ENCODE peak calls at places on chromosomes 7 and 10, in four cellular contexts. G, S, V and W are unnamed samples.

GRCh38 chr10:105950410-105950809 is 1214.1 kb downstream of the SORCS1 start:
- DNase-seq in G (peak; percentile 7), S (peak; percentile 4), V (peak; percentile 5), W (peak; percentile 12)

GRCh38 chr7:50657912-50658311 is 92.7 kb upstream of the DDC start:
- DNase-seq in G (no peak), S (no peak), V (no peak), W (no peak)

GRCh38 chr10:968546-969199 is 19.6 kb upstream of the GTPBP4 start:
- DNase-seq in G (no peak), S (no peak), V (no peak), W (no peak)

GRCh38 chr7:141225916-141226618 is 152.2 kb downstream of the TMEM178B start:
- DNase-seq in G (no peak), S (no peak), V (peak; percentile 3), W (no peak)

GRCh38 chr10:84077728-84078127 is 61.6 kb upstream of the GHITM start:
- DNase-seq in G (no peak), S (no peak), V (no peak), W (no peak)

GRCh38 chr7:77710861-77711260 is 14.6 kb downstream of the RSBN1L start:
- DNase-seq in G (peak; percentile 44), S (no peak), V (no peak), W (no peak)

GRCh38 chr7:88109612-88110011 is 110.2 kb downstream of the SRI start:
- DNase-seq in G (no peak), S (no peak), V (no peak), W (no peak)

GRCh38 chr7:132218876-132219275 is 357.4 kb downstream of the PLXNA4 start:
- DNase-seq in G (no peak), S (no peak), V (no peak), W (no peak)

GRCh38 chr10:60314306-60314940 is 75.3 kb downstream of the ANK3 start:
- DNase-seq in G (peak; percentile 71), S (no peak), V (no peak), W (no peak)

GRCh38 chr10:131905603-131906268 is 4.9 kb downstream of the PPP2R2D start:
- DNase-seq in G (no peak), S (no peak), V (no peak), W (no peak)

GRCh38 chr7:1815051-1815481 is 145.0 kb downstream of the ELFN1 start:
- DNase-seq in G (peak; percentile 59), S (no peak), V (no peak), W (no peak)

GRCh38 chr7:110307776-110308175 is 783.2 kb upstream of the LRRN3 start:
- DNase-seq in G (no peak), S (no peak), V (no peak), W (no peak)

GRCh38 chr7:1607686-1608085 is 37.9 kb upstream of the PSMG3 start:
- DNase-seq in G (no peak), S (no peak), V (no peak), W (no peak)

GRCh38 chr10:98536551-98536950 is 89.8 kb upstream of the HPS1 start:
- DNase-seq in G (no peak), S (no peak), V (no peak), W (no peak)

GRCh38 chr10:71799112-71799511 is 25.8 kb upstream of the VSIR start:
- DNase-seq in G (no peak), S (no peak), V (no peak), W (no peak)

GRCh38 chr10:71798308-71798624 is 24.9 kb upstream of the VSIR start:
- DNase-seq in G (no peak), S (no peak), V (no peak), W (no peak)

GRCh38 chr10:71797533-71798307 is 24.4 kb upstream of the VSIR start:
- DNase-seq in G (peak; percentile 79), S (peak; percentile 45), V (no peak), W (no peak)

GRCh38 chr10:71801357-71801756 is 28.0 kb upstream of the VSIR start:
- DNase-seq in G (no peak), S (no peak), V (peak; percentile 70), W (peak; percentile 60)

DNA sequence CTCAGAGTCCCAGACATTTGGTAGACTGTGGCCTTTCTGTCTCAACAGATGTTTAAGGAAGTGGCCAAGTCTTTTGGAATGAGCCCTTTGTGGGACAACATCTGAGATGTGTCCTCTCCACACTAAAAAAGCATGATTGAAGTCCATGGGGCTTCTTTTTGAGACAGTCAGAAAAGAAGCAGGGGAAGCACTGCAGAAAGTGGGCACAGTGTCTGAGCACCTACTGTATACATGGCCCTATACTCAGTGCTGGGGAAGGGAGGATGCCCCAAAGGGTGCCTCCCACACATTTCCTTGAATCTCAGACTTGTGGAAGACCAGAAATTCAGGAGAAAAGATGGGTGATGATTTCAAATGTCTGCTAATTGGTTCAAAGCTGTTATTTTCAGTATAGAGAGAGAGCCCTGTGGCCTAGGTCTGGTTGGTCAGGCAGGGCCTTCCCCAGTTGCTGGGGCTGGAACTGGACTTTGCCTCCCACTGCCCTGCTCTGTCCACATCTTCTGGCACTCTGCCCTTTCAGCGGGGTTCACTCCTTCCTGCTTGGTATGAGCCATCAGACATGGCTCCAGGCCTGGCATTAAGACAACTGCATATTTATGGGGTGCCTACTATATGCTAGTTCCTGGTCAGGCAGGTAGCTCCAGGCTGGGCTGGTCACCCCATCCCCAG is 26.6 kb upstream of the VSIR start:
- DNase-seq in G (no peak), S (no peak), V (no peak), W (no peak)
- TF ChIP-seq SPI1 in G (peak; percentile 57), S (peak; percentile 39), V (no peak), W (no peak)

GRCh38 chr10:11794566-11794965 is 28.6 kb upstream of the PROSER2 start:
- DNase-seq in G (no peak), S (no peak), V (no peak), W (no peak)
- TF ChIP-seq SPI1 in G (no peak), S (no peak), V (no peak), W (no peak)

GRCh38 chr10:123993534-123994416 is 99.6 kb downstream of the CHST15 start:
- DNase-seq in G (no peak), S (no peak), V (no peak), W (no peak)
- TF ChIP-seq SPI1 in G (no peak), S (no peak), V (no peak), W (no peak)

GRCh38 chr10:29141761-29142160 is 147.1 kb upstream of the LYZL1 start:
- DNase-seq in G (no peak), S (no peak), V (no peak), W (no peak)
- TF ChIP-seq SPI1 in G (no peak), S (no peak), V (no peak), W (no peak)

GRCh38 chr10:49499305-49499851 is 39.5 kb downstream of the ERCC6 start:
- DNase-seq in G (peak; percentile 60), S (no peak), V (no peak), W (no peak)

GRCh38 chr10:49504528-49504927 is 34.4 kb downstream of the ERCC6 start:
- DNase-seq in G (no peak), S (no peak), V (no peak), W (no peak)

GRCh38 chr10:49505076-49505475 is 33.8 kb downstream of the ERCC6 start:
- DNase-seq in G (no peak), S (no peak), V (no peak), W (no peak)

GRCh38 chr10:49500420-49500819 is 38.5 kb downstream of the ERCC6 start:
- DNase-seq in G (no peak), S (no peak), V (no peak), W (no peak)

GRCh38 chr10:49502358-49502757 is 36.6 kb downstream of the ERCC6 start:
- DNase-seq in G (no peak), S (no peak), V (no peak), W (no peak)
- TF ChIP-seq SPI1 in G (no peak), S (no peak), V (no peak), W (no peak)